ENCODE peak calls at places on chromosomes 7 and 10, in five cellular contexts. R, X, A, C and V are unnamed samples.
A peak's percentile ranks its signal among the peaks of the same experiment; 100 is the strongest.

GRCh38 chr7:36473454-36474282 is 84.0 kb downstream of the ANLN start:
- DNase-seq in R (peak; percentile 25), X (peak; percentile 38), A (no peak), C (no peak), V (peak; percentile 91)

GRCh38 chr7:159158888-159159405 is 14.3 kb upstream of the VIPR2 start:
- DNase-seq in R (no peak), X (no peak), A (no peak), C (no peak), V (no peak)

GRCh38 chr7:45035909-45036308 is 35.9 kb downstream of the CCM2 start:
- DNase-seq in R (no peak), X (no peak), A (no peak), C (no peak), V (no peak)

GRCh38 chr7:81632418-81632817 is 137.4 kb downstream of the HGF start:
- DNase-seq in R (peak; percentile 84), X (no peak), A (no peak), C (no peak), V (peak; percentile 87)

GRCh38 chr10:24958701-24959392 is 6.4 kb upstream of the PRTFDC1 start:
- DNase-seq in R (peak; percentile 88), X (peak; percentile 65), A (no peak), C (no peak), V (no peak)

GRCh38 chr7:120856621-120857352 is 1.2 kb downstream of the TSPAN12 start:
- DNase-seq in R (peak; percentile 9), X (peak; percentile 5), A (no peak), C (no peak), V (no peak)

GRCh38 chr10:79492839-79493238 is 19.5 kb upstream of the EIF5AL1 start:
- DNase-seq in R (no peak), X (no peak), A (no peak), C (no peak), V (no peak)

GRCh38 chr7:47902013-47902412 is 46.3 kb downstream of the PKD1L1 start:
- DNase-seq in R (no peak), X (no peak), A (no peak), C (no peak), V (no peak)

GRCh38 chr7:75969182-75969581 is 25.2 kb downstream of the TMEM120A start:
- DNase-seq in R (no peak), X (no peak), A (no peak), C (no peak), V (no peak)

GRCh38 chr10:14665304-14665703 is 109.4 kb downstream of the FAM107B start:
- DNase-seq in R (no peak), X (peak; percentile 27), A (no peak), C (no peak), V (peak; percentile 80)

GRCh38 chr10:59012839-59013238 is 163.6 kb upstream of the PHYHIPL start:
- DNase-seq in R (no peak), X (no peak), A (no peak), C (no peak), V (no peak)

GRCh38 chr7:149559711-149560110 is 62.1 kb upstream of the ZNF746 start:
- DNase-seq in R (peak; percentile 64), X (peak; percentile 54), A (no peak), C (no peak), V (peak; percentile 84)

GRCh38 chr7:30226593-30227268 is 57.7 kb upstream of the ZNRF2 start:
- DNase-seq in R (no peak), X (no peak), A (no peak), C (no peak), V (peak; percentile 51)

GRCh38 chr10:103839867-103840746 is 15.3 kb downstream of the SH3PXD2A start:
- DNase-seq in R (no peak), X (no peak), A (no peak), C (no peak), V (no peak)

GRCh38 chr7:20229652-20230500 is 12.7 kb upstream of the MACC1 start:
- DNase-seq in R (peak; percentile 91), X (peak; percentile 35), A (no peak), C (no peak), V (no peak)